ENCODE peak calls at places on chromosomes 3 and 15, in seven cellular contexts. F is activated CD4-positive, alpha-beta T cell treated with anti-CD3 and anti-CD28 coated beads, Interleukin-2, amount 50 U/mL, for 1 hour; A is colonic mucosa; G is CD4-positive, alpha-beta memory T cell; Q is RPMI8226; J is anterior cingulate cortex; X is caudate nucleus. U is an unnamed sample.

GRCh38 chr15:37105795-37106333 is 5.5 kb upstream of the MEIS2 start:
- DNase-seq in F (no peak), A (no peak), G (no peak), Q (no peak), J (no peak), X (no peak), U (no peak)

GRCh38 chr3:120449701-120450216 is 1.0 kb downstream of the FSTL1 start:
- DNase-seq in F (no peak), A (no peak), G (no peak), Q (no peak), J (no peak), X (no peak), U (no peak)

GRCh38 chr15:60442763-60443162 is 36.2 kb downstream of the ICE2 start:
- DNase-seq in F (no peak), A (no peak), G (no peak), Q (no peak), J (no peak), X (no peak), U (no peak)

GRCh38 chr3:11638669-11639402 is 4.9 kb downstream of the VGLL4 start:
- DNase-seq in F (no peak), A (no peak), G (no peak), Q (no peak), J (no peak), X (no peak), U (peak; percentile 35)

GRCh38 chr3:155664922-155665695 is 79.8 kb downstream of the PLCH1 start:
- DNase-seq in F (no peak), A (peak; percentile 67), G (no peak), Q (no peak), J (no peak), X (no peak), U (peak; percentile 33)

GRCh38 chr15:58805095-58805494 is 34.0 kb downstream of the MINDY2 start:
- DNase-seq in F (no peak), A (no peak), G (no peak), Q (no peak), J (no peak), X (no peak), U (no peak)

GRCh38 chr3:122893754-122894668 is 99.1 kb downstream of the SLC49A4 start:
- DNase-seq in F (no peak), A (no peak), G (no peak), Q (peak; percentile 19), J (no peak), X (no peak), U (no peak)

GRCh38 chr3:24640330-24640877 is 145.8 kb upstream of the THRB start:
- DNase-seq in F (no peak), A (peak; percentile 27), G (no peak), Q (no peak), J (no peak), X (no peak), U (no peak)

GRCh38 chr3:119181765-119182164 is 8.4 kb downstream of the UPK1B start:
- DNase-seq in F (no peak), A (no peak), G (no peak), Q (no peak), J (no peak), X (no peak), U (no peak)

GRCh38 chr3:50600841-50601591 is 10.6 kb downstream of the CISH start:
- DNase-seq in F (peak; percentile 45), A (peak; percentile 98), G (peak; percentile 69), Q (peak; percentile 92), J (peak; percentile 75), X (peak; percentile 62), U (peak; percentile 91)

GRCh38 chr15:66092053-66092976 is 161.2 kb downstream of the MEGF11 start:
- DNase-seq in F (no peak), A (no peak), G (no peak), Q (no peak), J (no peak), X (no peak), U (no peak)

GRCh38 chr3:131221731-131222130 is 159.8 kb upstream of the NUDT16 start:
- DNase-seq in F (no peak), A (no peak), G (no peak), Q (no peak), J (no peak), X (no peak), U (no peak)

GRCh38 chr3:69890094-69890493 is 109.4 kb upstream of the SAMMSON start:
- DNase-seq in F (no peak), A (no peak), G (no peak), Q (no peak), J (no peak), X (no peak), U (no peak)

GRCh38 chr3:41710646-41711388 is 251.1 kb downstream of the ULK4 start:
- DNase-seq in F (no peak), A (no peak), G (no peak), Q (no peak), J (no peak), X (no peak), U (no peak)

GRCh38 chr15:38226867-38227266 is 25.8 kb upstream of the SPRED1 start:
- DNase-seq in F (no peak), A (peak; percentile 87), G (no peak), Q (no peak), J (peak; percentile 36), X (peak; percentile 29), U (peak; percentile 75)

GRCh38 chr15:78391781-78392180 is 46.2 kb upstream of the IREB2 start:
- DNase-seq in F (no peak), A (no peak), G (no peak), Q (no peak), J (no peak), X (no peak), U (no peak)

GRCh38 chr3:123864706-123865105 is 19.4 kb downstream of the MYLK start:
- DNase-seq in F (no peak), A (no peak), G (no peak), Q (no peak), J (no peak), X (no peak), U (no peak)

GRCh38 chr3:122679467-122680291 is 960 bp upstream of the PARP14 start:
- DNase-seq in F (no peak), A (peak; percentile 53), G (peak; percentile 8), Q (peak; percentile 12), J (peak; percentile 14), X (no peak), U (no peak)

GRCh38 chr3:39550343-39550742 is 82.9 kb downstream of the MOBP start:
- DNase-seq in F (no peak), A (no peak), G (no peak), Q (no peak), J (no peak), X (no peak), U (no peak)

GRCh38 chr3:186107148-186108105 is 1.5 kb downstream of the ETV5 start:
- DNase-seq in F (peak; percentile 33), A (peak; percentile 70), G (peak; percentile 47), Q (peak; percentile 77), J (peak; percentile 58), X (peak; percentile 25), U (peak; percentile 35)

GRCh38 chr3:179091113-179091512 is 19.5 kb upstream of the ZMAT3 start:
- DNase-seq in F (no peak), A (no peak), G (peak; percentile 18), Q (no peak), J (no peak), X (no peak), U (no peak)

GRCh38 chr15:76060098-76060989 is 559 bp downstream of the TMEM266 start:
- DNase-seq in F (peak; percentile 1), A (no peak), G (peak; percentile 33), Q (peak; percentile 20), J (no peak), X (no peak), U (no peak)

GRCh38 chr15:87829651-87830050 is 426.9 kb downstream of the NTRK3 start:
- DNase-seq in F (no peak), A (no peak), G (no peak), Q (no peak), J (no peak), X (no peak), U (no peak)

GRCh38 chr15:52734329-52734728 is 55.1 kb upstream of the ATOSA start:
- DNase-seq in F (no peak), A (no peak), G (no peak), Q (no peak), J (no peak), X (no peak), U (no peak)

GRCh38 chr3:38153986-38154608 is 11.2 kb upstream of the OXSR1 start:
- DNase-seq in F (no peak), A (no peak), G (no peak), Q (no peak), J (no peak), X (no peak), U (no peak)

GRCh38 chr3:41148446-41148845 is 50.9 kb upstream of the CTNNB1 start:
- DNase-seq in F (no peak), A (no peak), G (no peak), Q (no peak), J (no peak), X (no peak), U (no peak)

GRCh38 chr3:156256945-156257344 is 136.6 kb downstream of the KCNAB1 start:
- DNase-seq in F (no peak), A (no peak), G (no peak), Q (no peak), J (no peak), X (no peak), U (no peak)

GRCh38 chr3:134322286-134322685 is 52.0 kb downstream of the AMOTL2 start:
- DNase-seq in F (no peak), A (no peak), G (no peak), Q (no peak), J (no peak), X (no peak), U (no peak)

GRCh38 chr15:91867581-91868026 is 14.1 kb downstream of the SLCO3A1 start:
- DNase-seq in F (no peak), A (peak; percentile 88), G (no peak), Q (no peak), J (peak; percentile 22), X (no peak), U (no peak)

GRCh38 chr15:56602253-56602652 is 131.1 kb downstream of the ZNF280D start:
- DNase-seq in F (no peak), A (no peak), G (no peak), Q (no peak), J (no peak), X (no peak), U (no peak)

GRCh38 chr3:11989383-11990050 is 14.7 kb upstream of the SYN2 start:
- DNase-seq in F (no peak), A (no peak), G (no peak), Q (no peak), J (no peak), X (no peak), U (no peak)

GRCh38 chr3:119342176-119342575 is 48.0 kb downstream of the ARHGAP31 start:
- DNase-seq in F (no peak), A (no peak), G (no peak), Q (no peak), J (no peak), X (no peak), U (no peak)

GRCh38 chr3:157231071-157231470 is 71.1 kb upstream of the CCNL1 start:
- DNase-seq in F (no peak), A (no peak), G (no peak), Q (no peak), J (no peak), X (no peak), U (no peak)

GRCh38 chr3:194431553-194431952 is 32.5 kb upstream of the GP5 start:
- DNase-seq in F (no peak), A (no peak), G (no peak), Q (no peak), J (no peak), X (no peak), U (no peak)

GRCh38 chr3:195911946-195912270 is 3.6 kb upstream of the TNK2 start:
- DNase-seq in F (no peak), A (no peak), G (no peak), Q (no peak), J (no peak), X (no peak), U (no peak)

GRCh38 chr15:70596354-70597055 is 166.9 kb downstream of the UACA start:
- DNase-seq in F (no peak), A (no peak), G (no peak), Q (no peak), J (no peak), X (no peak), U (no peak)

GRCh38 chr3:99249627-99250026 is 348.1 kb upstream of the DCBLD2 start:
- DNase-seq in F (no peak), A (no peak), G (no peak), Q (peak; percentile 31), J (no peak), X (no peak), U (no peak)

U was measured in dorsolateral prefrontal cortex.